ENCODE peak calls at places on chromosomes 5 and 9, in seven cellular contexts. K is HTR-8/SVneo; M is trophoblast cell; P is gastrocnemius medialis; Z is ELR; A is stimulated activated CD8-positive, alpha-beta memory T cell treated with anti-CD3 and anti-CD28 coated beads, Interleukin-7, amount 100 ng/mL, for 24 hours; C is AG08395. X is an unnamed sample.

GRCh38 chr9:124267271-124267807 is 9.6 kb downstream of the NEK6 start:
- DNase-seq in K (peak), M (no peak), P (no peak), Z (peak), A (no peak), C (peak), X (peak)

GRCh38 chr9:20506631-20507030 is 115.7 kb downstream of the MLLT3 start:
- DNase-seq in K (no peak), M (no peak), P (no peak), Z (no peak), A (no peak), C (no peak), X (no peak)

GRCh38 chr5:2764581-2764980 is 13.1 kb upstream of the IRX2 start:
- DNase-seq in K (no peak), M (no peak), P (no peak), Z (no peak), A (no peak), C (no peak), X (no peak)

GRCh38 chr9:91978739-91979414 is 28.8 kb upstream of the ROR2 start:
- DNase-seq in K (peak), M (peak), P (no peak), Z (peak), A (no peak), C (peak), X (peak)

GRCh38 chr9:24602687-24603352 is 57.1 kb upstream of the IZUMO3 start:
- DNase-seq in K (no peak), M (no peak), P (no peak), Z (no peak), A (no peak), C (no peak), X (no peak)

GRCh38 chr5:6949230-6949629 is 236.0 kb downstream of the TENT4A start:
- DNase-seq in K (no peak), M (peak), P (no peak), Z (no peak), A (no peak), C (no peak), X (no peak)

GRCh38 chr5:154238776-154239481 is 48.4 kb downstream of the GALNT10 start:
- DNase-seq in K (no peak), M (no peak), P (no peak), Z (no peak), A (no peak), C (no peak), X (no peak)

GRCh38 chr9:129148463-129149204 is 29.4 kb downstream of the IER5L start:
- DNase-seq in K (no peak), M (no peak), P (no peak), Z (no peak), A (no peak), C (no peak), X (no peak)

GRCh38 chr5:124716169-124716568 is 30.3 kb downstream of the ZNF608 start:
- DNase-seq in K (no peak), M (no peak), P (no peak), Z (no peak), A (no peak), C (no peak), X (no peak)

GRCh38 chr5:9544502-9545300 is 1.2 kb downstream of the SEMA5A start:
- DNase-seq in K (peak), M (peak), P (peak), Z (peak), A (peak), C (peak), X (peak)

GRCh38 chr5:15008476-15008875 is 136.9 kb upstream of the ANKH start:
- DNase-seq in K (peak), M (peak), P (peak), Z (peak), A (no peak), C (peak), X (peak)

GRCh38 chr9:72353455-72354116 is 11.4 kb downstream of the ZFAND5 start:
- DNase-seq in K (no peak), M (no peak), P (no peak), Z (no peak), A (no peak), C (no peak), X (no peak)

GRCh38 chr5:128662998-128663397 is 125.0 kb upstream of the FBN2 start:
- DNase-seq in K (no peak), M (no peak), P (no peak), Z (no peak), A (no peak), C (no peak), X (no peak)

GRCh38 chr5:141199359-141200235 is at the start of gene PCDHB11:
- DNase-seq in K (peak), M (no peak), P (no peak), Z (peak), A (no peak), C (no peak), X (peak)

GRCh38 chr5:35919191-35919590 is 19.2 kb downstream of the CAPSL start:
- DNase-seq in K (peak), M (peak), P (no peak), Z (peak), A (no peak), C (peak), X (peak)

GRCh38 chr5:174734571-174735497 is 10.5 kb downstream of the MSX2 start:
- DNase-seq in K (no peak), M (no peak), P (no peak), Z (no peak), A (no peak), C (no peak), X (no peak)

GRCh38 chr5:149143470-149143869 is 2.2 kb downstream of the ABLIM3 start:
- DNase-seq in K (no peak), M (peak), P (no peak), Z (peak), A (no peak), C (peak), X (peak)

GRCh38 chr5:113246371-113246870 is 188.4 kb downstream of the TSSK1B start:
- DNase-seq in K (no peak), M (peak), P (no peak), Z (no peak), A (no peak), C (peak), X (peak)

GRCh38 chr5:119318256-119318914 is 37.4 kb upstream of the TNFAIP8 start:
- DNase-seq in K (no peak), M (no peak), P (no peak), Z (no peak), A (no peak), C (no peak), X (no peak)

GRCh38 chr9:76107487-76107886 is 217.0 kb downstream of the PCSK5 start:
- DNase-seq in K (no peak), M (no peak), P (peak), Z (no peak), A (no peak), C (peak), X (peak)

GRCh38 chr9:87152206-87152605 is 204.9 kb upstream of the GAS1 start:
- DNase-seq in K (no peak), M (no peak), P (no peak), Z (no peak), A (no peak), C (no peak), X (no peak)